ENCODE peak calls at places on chromosomes 1 and 21, in nine cellular contexts. J, D, Z, N, L, S, A, Y and V are unnamed samples.

GRCh38 chr1:171833091-171833822 is 8.0 kb upstream of the DNM3 start:
- DNase-seq in Y (no peak), L (no peak), Z (no peak), A (no peak), N (no peak), D (no peak), J (no peak), S (no peak), V (no peak)

GRCh38 chr1:63799810-63800209 is 26.0 kb downstream of the ROR1 start:
- DNase-seq in N (no peak), Z (no peak), J (no peak), Y (no peak), A (no peak), D (no peak), S (no peak), L (peak), V (no peak)

GRCh38 chr1:41444246-41444645 is 40.2 kb downstream of the EDN2 start:
- DNase-seq in J (no peak), L (no peak), D (no peak), A (no peak), N (no peak), S (no peak), Z (peak), Y (no peak), V (no peak)

GRCh38 chr1:181918893-181919728 is 142.4 kb downstream of the ZNF648 start:
- DNase-seq in S (no peak), L (no peak), D (no peak), N (no peak), Z (no peak), Y (no peak), A (no peak), J (no peak), V (no peak)

GRCh38 chr1:31412732-31413404 is at the start of gene SERINC2:
- DNase-seq in J (no peak), N (peak), Y (no peak), Z (no peak), D (no peak), L (no peak), S (peak), A (no peak), V (no peak)

GRCh38 chr1:223401873-223402789 is 8.9 kb downstream of the CCDC185 start:
- DNase-seq in J (peak), D (no peak), N (no peak), A (no peak), Z (no peak), L (peak), Y (no peak), S (no peak), V (no peak)

GRCh38 chr1:46621930-46622329 is 5.3 kb upstream of the MOB3C start:
- DNase-seq in Y (no peak), D (no peak), Z (no peak), A (no peak), L (no peak), J (no peak), N (no peak), S (no peak), V (no peak)

GRCh38 chr1:22665752-22666151 is 12.7 kb downstream of the C1QB start:
- DNase-seq in L (peak), A (no peak), Y (no peak), S (no peak), J (peak), N (no peak), D (no peak), Z (no peak), V (no peak)

GRCh38 chr21:41130883-41131282 is 37.1 kb upstream of the BACE2 start:
- DNase-seq in A (no peak), L (no peak), S (no peak), J (no peak), Z (no peak), D (no peak), N (no peak), Y (no peak), V (no peak)

GRCh38 chr1:88302843-88303486 is 381.1 kb upstream of the PKN2 start:
- DNase-seq in Y (no peak), D (no peak), S (no peak), J (peak), A (no peak), Z (peak), N (no peak), L (peak), V (no peak)

GRCh38 chr1:110816945-110817344 is 56.0 kb upstream of the CD53 start:
- DNase-seq in J (no peak), Z (no peak), D (no peak), Y (no peak), S (no peak), N (no peak), A (no peak), L (no peak), V (no peak)

GRCh38 chr1:37720231-37721130 is 28.2 kb downstream of the CDCA8 start:
- DNase-seq in S (no peak), Z (no peak), L (no peak), A (no peak), N (no peak), Y (no peak), D (no peak), J (no peak), V (no peak)

GRCh38 chr1:66528580-66528979 is 5.4 kb upstream of the SGIP1 start:
- DNase-seq in J (no peak), N (no peak), Z (no peak), D (no peak), S (no peak), A (no peak), Y (no peak), L (no peak), V (no peak)

GRCh38 chr21:44869860-44870747 is 3.4 kb downstream of the PTTG1IP start:
- DNase-seq in N (no peak), J (peak), D (peak), Z (no peak), S (no peak), L (peak), A (no peak), Y (no peak), V (no peak)

GRCh38 chr1:234890694-234891093 is 237.9 kb downstream of the TOMM20 start:
- DNase-seq in S (no peak), N (no peak), A (peak), D (no peak), Y (no peak), L (no peak), J (no peak), Z (no peak), V (no peak)

GRCh38 chr21:33268736-33269441 is 2.7 kb downstream of the IL10RB start:
- DNase-seq in J (no peak), Y (no peak), N (no peak), D (no peak), L (no peak), Z (peak), S (no peak), A (no peak), V (peak)

GRCh38 chr1:229487181-229487580 is 21.0 kb downstream of the NUP133 start:
- DNase-seq in Z (no peak), A (no peak), L (no peak), Y (no peak), N (no peak), D (no peak), S (no peak), J (no peak), V (no peak)

GRCh38 chr1:180168786-180169640 is 14.3 kb downstream of the QSOX1 start:
- DNase-seq in N (peak), A (peak), Y (peak), J (no peak), Z (peak), D (no peak), S (peak), L (peak), V (peak)

GRCh38 chr1:111417755-111418154 is 9.8 kb downstream of the OVGP1 start:
- DNase-seq in L (no peak), J (no peak), A (no peak), D (no peak), S (no peak), N (no peak), Y (no peak), Z (no peak), V (no peak)

GRCh38 chr1:22018583-22019559 is 17.4 kb downstream of the CELA3A start:
- DNase-seq in Y (no peak), N (peak), Z (peak), A (peak), L (peak), S (peak), J (peak), D (peak), V (peak)

GRCh38 chr1:108854226-108855019 is 2.5 kb downstream of the AKNAD1 start:
- DNase-seq in D (no peak), A (no peak), Y (no peak), N (no peak), S (no peak), J (no peak), Z (no peak), L (no peak), V (no peak)

GRCh38 chr1:31796707-31797106 is 19.1 kb downstream of the SPOCD1 start:
- DNase-seq in Y (no peak), S (no peak), N (no peak), D (no peak), Z (no peak), A (no peak), L (no peak), J (no peak), V (no peak)

GRCh38 chr1:170414989-170415733 is 116.8 kb upstream of the GORAB start:
- DNase-seq in S (no peak), Z (no peak), Y (no peak), N (no peak), D (no peak), J (no peak), A (no peak), L (peak), V (no peak)

GRCh38 chr1:202241376-202242079 is 47.9 kb downstream of the LGR6 start:
- DNase-seq in J (no peak), N (no peak), L (no peak), A (no peak), Y (no peak), Z (no peak), S (no peak), D (no peak), V (no peak)

GRCh38 chr1:190754769-190755168 is 277.1 kb upstream of the BRINP3 start:
- DNase-seq in S (no peak), J (peak), A (no peak), Z (peak), L (peak), N (no peak), D (no peak), Y (no peak), V (no peak)